ENCODE peak calls at places on chromosomes 7 and 10, in nine cellular contexts. R is mesenchymal stem cell; C is CD8-positive, alpha-beta memory T cell; I is astrocyte; B is transverse colon; W is A549; Z is uterus; O is DND-41; D is suprapubic skin. T is an unnamed sample.

GRCh38 chr7:27182861-27183681 is 2.0 kb downstream of the HOXA11 start:
- DNase-seq in Z (peak; percentile 27), R (no peak), B (peak; percentile 20), C (no peak), I (no peak), O (no peak), D (peak; percentile 78), W (no peak), T (peak; percentile 24)

GRCh38 chr10:96235326-96236089 is 35.9 kb downstream of the BLNK start:
- DNase-seq in B (no peak), O (no peak), Z (no peak), C (no peak), R (no peak), I (no peak), W (no peak), D (no peak), T (no peak)

GRCh38 chr10:29035721-29036120 is 253.1 kb upstream of the LYZL1 start:
- DNase-seq in D (no peak), O (no peak), B (no peak), W (no peak), R (no peak), I (no peak), C (no peak), Z (no peak), T (no peak)

GRCh38 chr7:74453321-74454011 is at the start of gene GTF2IRD1:
- DNase-seq in I (peak; percentile 57), B (peak; percentile 78), D (no peak), O (peak; percentile 78), C (peak; percentile 28), W (peak; percentile 88), Z (peak; percentile 77), R (peak; percentile 80), T (peak; percentile 83)

GRCh38 chr10:124120410-124121061 is 27.1 kb upstream of the CHST15 start:
- DNase-seq in B (no peak), C (no peak), I (no peak), R (no peak), O (no peak), Z (no peak), W (no peak), D (no peak), T (no peak)

GRCh38 chr7:157412021-157412443 is 75.2 kb downstream of the DNAJB6 start:
- DNase-seq in C (no peak), W (no peak), O (no peak), B (no peak), D (no peak), R (peak; percentile 65), Z (no peak), I (peak; percentile 90), T (no peak)

GRCh38 chr7:1233328-1234048 is 816 bp downstream of the UNCX start:
- DNase-seq in D (no peak), O (no peak), W (no peak), R (no peak), C (no peak), Z (no peak), B (no peak), I (no peak), T (no peak)

GRCh38 chr7:45924283-45924682 is 3.2 kb upstream of the IGFBP3 start:
- DNase-seq in B (no peak), R (peak; percentile 85), W (peak; percentile 67), C (no peak), O (no peak), Z (no peak), D (no peak), I (peak; percentile 88), T (peak; percentile 57)

GRCh38 chr10:99532687-99533495 is at the start of gene NKX2-3:
- DNase-seq in B (peak; percentile 90), Z (peak; percentile 44), W (peak; percentile 88), I (no peak), R (peak; percentile 99), D (no peak), O (no peak), C (no peak), T (peak; percentile 35)

GRCh38 chr10:42783181-42783549 is 570 bp downstream of the BMS1 start:
- DNase-seq in D (no peak), R (peak; percentile 74), I (peak; percentile 72), Z (no peak), C (no peak), B (peak; percentile 15), W (peak; percentile 21), O (peak; percentile 8), T (no peak)

GRCh38 chr7:4159761-4160554 is 522.1 kb upstream of the FOXK1 start:
- DNase-seq in W (no peak), D (no peak), I (peak; percentile 4), B (no peak), Z (no peak), R (no peak), O (no peak), C (no peak), T (no peak)

GRCh38 chr10:60258429-60258797 is 131.3 kb downstream of the ANK3 start:
- DNase-seq in Z (no peak), I (no peak), W (no peak), O (no peak), R (no peak), C (no peak), D (no peak), B (no peak), T (no peak)
- H3K4me1 ChIP-seq in Z (no peaks in the 10 kb centered on the region), I (no peaks in the 10 kb centered on the region), W (no peaks in the 10 kb centered on the region), O (no peaks in the 10 kb centered on the region), R (no peaks in the 10 kb centered on the region), C (no peaks in the 10 kb centered on the region), D (no peaks in the 10 kb centered on the region), B (no peaks in the 10 kb centered on the region), T (no peaks in the 10 kb centered on the region)

DNA sequence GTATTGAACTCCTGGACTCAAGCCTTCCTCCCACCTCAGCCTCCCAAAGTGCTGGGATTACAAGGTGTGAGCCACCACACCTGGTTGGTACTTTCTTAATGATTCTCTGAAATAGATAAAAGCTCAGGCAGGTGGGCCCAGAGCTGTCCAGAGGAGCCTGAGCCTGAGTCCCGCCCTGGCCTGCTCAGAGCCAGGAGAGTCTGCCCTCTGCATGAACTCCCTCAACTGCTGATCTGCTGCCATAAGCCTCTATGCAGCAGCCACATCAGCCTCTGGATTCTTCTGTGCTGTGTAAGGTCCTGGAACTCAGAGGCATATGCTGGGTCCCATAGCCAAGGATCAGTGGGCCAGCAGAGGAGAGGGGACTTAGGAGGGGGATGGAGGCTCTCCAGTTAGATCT is 23.1 kb upstream of the DDIT4 start:
- DNase-seq in W (no peak), B (peak; percentile 38), O (no peak), R (peak; percentile 62), D (no peak), C (no peak), Z (peak; percentile 80), I (peak; percentile 86), T (peak; percentile 90)
- H3K4me1 ChIP-seq in W (peaks cover 66% of the 10 kb centered on the region), B (peaks cover 82% of the 10 kb centered on the region), O (peaks cover 40% of the 10 kb centered on the region), R (peaks cover 19% of the 10 kb centered on the region), D (peaks cover 100% of the 10 kb centered on the region), C (peaks cover 93% of the 10 kb centered on the region), Z (peaks cover 24% of the 10 kb centered on the region), I (peaks cover 5% of the 10 kb centered on the region), T (peaks cover 78% of the 10 kb centered on the region)

GRCh38 chr10:31032515-31033132 is 959 bp upstream of the ZNF438 start:
- DNase-seq in D (no peak), W (no peak), I (no peak), B (peak; percentile 24), C (no peak), Z (no peak), R (no peak), O (no peak), T (no peak)
- H3K4me1 ChIP-seq in D (peaks cover 39% of the 10 kb centered on the region), W (peaks cover 5% of the 10 kb centered on the region), I (peaks cover 31% of the 10 kb centered on the region), B (peaks cover 8% of the 10 kb centered on the region), C (peaks cover 14% of the 10 kb centered on the region), Z (peaks cover 7% of the 10 kb centered on the region), R (no peaks in the 10 kb centered on the region), O (peaks cover 60% of the 10 kb centered on the region), T (peaks cover 53% of the 10 kb centered on the region)

GRCh38 chr7:5633161-5634106 is 148.0 kb downstream of the RNF216 start:
- DNase-seq in Z (no peak), W (no peak), D (no peak), B (no peak), C (no peak), I (no peak), R (no peak), O (no peak), T (no peak)
- H3K4me1 ChIP-seq in Z (peaks cover 24% of the 10 kb centered on the region), W (peaks cover 20% of the 10 kb centered on the region), D (peaks cover 78% of the 10 kb centered on the region), B (peaks cover 55% of the 10 kb centered on the region), C (peaks cover 24% of the 10 kb centered on the region), I (peaks cover 63% of the 10 kb centered on the region), R (peaks cover 52% of the 10 kb centered on the region), O (peaks cover 8% of the 10 kb centered on the region), T (peaks cover 77% of the 10 kb centered on the region)

T was measured in tibial artery.